ENCODE peak calls at places on chromosomes 13 and 19, in ten cellular contexts. G, M, E, U, Q, X, W, F, V and N are unnamed samples.
A peak's percentile ranks its signal among the peaks of the same experiment; 100 is the strongest.

GRCh38 chr19:29873024-29873800 is 61.4 kb downstream of the CCNE1 start:
- DNase-seq in E (peak; percentile 86), V (no peak), U (peak; percentile 92), F (peak; percentile 7), X (peak; percentile 73), G (no peak), W (no peak), Q (no peak), M (peak; percentile 85), N (peak; percentile 81)

GRCh38 chr13:75550159-75550567 is 572 bp downstream of the UCHL3 start:
- DNase-seq in W (peak; percentile 37), E (peak; percentile 73), U (peak; percentile 78), V (peak; percentile 76), Q (no peak), G (peak; percentile 42), X (peak; percentile 41), M (peak; percentile 27), F (peak; percentile 90), N (peak; percentile 40)

GRCh38 chr13:46121597-46122163 is 16.8 kb upstream of the CPB2 start:
- DNase-seq in M (no peak), F (no peak), W (no peak), X (no peak), G (no peak), V (no peak), Q (no peak), E (no peak), U (no peak), N (no peak)

GRCh38 chr13:55106509-55106908 is 2034.2 kb upstream of the PRR20A start:
- DNase-seq in V (no peak), U (no peak), W (no peak), E (no peak), G (no peak), X (no peak), M (no peak), Q (no peak), F (no peak), N (no peak)

GRCh38 chr13:23928985-23929384 is 31.7 kb upstream of the C1QTNF9B start:
- DNase-seq in X (no peak), Q (no peak), W (no peak), F (peak; percentile 93), V (peak; percentile 27), M (peak; percentile 15), U (no peak), E (peak; percentile 68), G (no peak), N (no peak)

GRCh38 chr19:35715981-35716734 is 1.6 kb upstream of the KMT2B start:
- DNase-seq in G (peak; percentile 51), E (peak; percentile 81), U (peak; percentile 30), X (no peak), V (peak; percentile 49), Q (no peak), M (peak; percentile 90), F (peak; percentile 45), W (no peak), N (peak; percentile 46)

GRCh38 chr13:53311561-53311960 is 282.9 kb downstream of the OLFM4 start:
- DNase-seq in W (no peak), G (no peak), M (no peak), V (no peak), X (no peak), F (no peak), U (no peak), E (no peak), Q (no peak), N (no peak)

GRCh38 chr19:58196911-58197616 is 14.2 kb downstream of the ZNF274 start:
- DNase-seq in X (no peak), U (no peak), V (no peak), G (no peak), E (no peak), M (no peak), F (peak; percentile 36), W (no peak), Q (no peak), N (no peak)

GRCh38 chr13:52001120-52001731 is 10.0 kb downstream of the ATP7B start:
- DNase-seq in F (peak; percentile 39), G (no peak), U (peak; percentile 49), M (peak; percentile 46), Q (no peak), V (peak; percentile 16), E (peak; percentile 71), X (no peak), W (peak; percentile 19), N (no peak)

GRCh38 chr13:76812206-76812882 is 73.9 kb downstream of the KCTD12 start:
- DNase-seq in Q (peak; percentile 69), G (no peak), F (no peak), W (no peak), E (peak; percentile 67), X (no peak), M (no peak), V (no peak), U (no peak), N (peak; percentile 24)

GRCh38 chr13:99859178-99860177 is 112.1 kb downstream of the ZIC5 start:
- DNase-seq in G (no peak), X (peak; percentile 78), W (no peak), E (no peak), V (no peak), Q (no peak), U (no peak), M (no peak), F (no peak), N (no peak)

GRCh38 chr19:9914315-9915207 is 21.8 kb downstream of the OLFM2 start:
- DNase-seq in Q (peak; percentile 40), V (peak; percentile 65), U (peak; percentile 89), E (peak; percentile 96), G (peak; percentile 62), X (peak; percentile 88), F (peak; percentile 77), M (peak; percentile 76), W (peak; percentile 27), N (peak; percentile 67)

GRCh38 chr13:28582225-28582891 is 76.6 kb upstream of the POMP start:
- DNase-seq in U (peak; percentile 49), E (no peak), W (no peak), V (no peak), F (no peak), G (no peak), Q (no peak), M (no peak), X (peak; percentile 4), N (no peak)

GRCh38 chr13:97615266-97615665 is 181.3 kb downstream of the RAP2A start:
- DNase-seq in X (no peak), M (no peak), V (no peak), E (no peak), G (no peak), U (no peak), W (no peak), Q (no peak), F (no peak), N (no peak)

GRCh38 chr13:32330438-32330837 is 15.1 kb downstream of the BRCA2 start:
- DNase-seq in X (no peak), F (peak; percentile 51), G (no peak), Q (peak; percentile 62), V (no peak), E (peak; percentile 55), M (no peak), U (no peak), W (no peak), N (no peak)

GRCh38 chr19:3537438-3538240 is 1.3 kb upstream of the TEKTIP1 start:
- DNase-seq in E (no peak), V (no peak), G (no peak), W (no peak), U (no peak), Q (no peak), M (no peak), F (no peak), X (no peak), N (no peak)

GRCh38 chr19:14432817-14433453 is at the start of gene PKN1:
- DNase-seq in X (peak; percentile 67), W (peak; percentile 79), U (peak; percentile 82), F (no peak), V (no peak), Q (no peak), E (peak; percentile 94), G (no peak), M (peak; percentile 35), N (peak; percentile 74)

GRCh38 chr13:26051231-26052135 is at the start of gene SHISA2:
- DNase-seq in U (peak; percentile 70), V (peak; percentile 21), Q (no peak), X (peak; percentile 36), W (peak; percentile 57), F (peak; percentile 67), M (no peak), E (peak; percentile 80), G (peak; percentile 16), N (peak; percentile 33)

GRCh38 chr13:99203601-99204579 is 3.2 kb downstream of the UBAC2 start:
- DNase-seq in F (no peak), V (no peak), W (no peak), X (no peak), M (no peak), G (no peak), Q (no peak), U (no peak), E (no peak), N (no peak)

GRCh38 chr13:79281335-79281734 is 124.7 kb downstream of the RBM26 start:
- DNase-seq in X (no peak), W (peak; percentile 75), U (no peak), Q (no peak), M (no peak), V (no peak), G (no peak), E (no peak), F (no peak), N (no peak)

GRCh38 chr13:46198794-46199193 is 12.9 kb upstream of the LRRC63 start:
- DNase-seq in U (no peak), W (no peak), G (no peak), X (no peak), E (no peak), V (no peak), M (no peak), F (no peak), Q (no peak), N (no peak)